ENCODE peak calls at places on chromosomes 16 and 17, in six cellular contexts. One of them, this sample, is unnamed.

GRCh38 chr16:82432261-82432660 is 194.5 kb upstream of the CDH13 start:
- DNase-seq in suprapubic skin: no peak
- DNase-seq in uterus: no peak
- DNase-seq in spleen: no peak
- DNase-seq in sigmoid colon: no peak
- DNase-seq in right lobe of liver: no peak
- DNase-seq in this sample: no peak

GRCh38 chr16:28098959-28099945 is 35.7 kb upstream of the GSG1L start:
- DNase-seq in suprapubic skin: peak; percentile 43
- DNase-seq in uterus: no peak
- DNase-seq in spleen: peak; percentile 53
- DNase-seq in sigmoid colon: no peak
- DNase-seq in right lobe of liver: no peak
- DNase-seq in this sample: no peak

GRCh38 chr17:6930754-6931153 is 65.1 kb upstream of the ALOX12 start:
- DNase-seq in suprapubic skin: no peak
- DNase-seq in uterus: no peak
- DNase-seq in spleen: no peak
- DNase-seq in sigmoid colon: no peak
- DNase-seq in right lobe of liver: no peak
- DNase-seq in this sample: no peak

GRCh38 chr16:19578378-19578851 is 22.9 kb downstream of the VPS35L start:
- DNase-seq in suprapubic skin: no peak
- DNase-seq in uterus: no peak
- DNase-seq in spleen: no peak
- DNase-seq in sigmoid colon: peak; percentile 78
- DNase-seq in right lobe of liver: no peak
- DNase-seq in this sample: no peak

GRCh38 chr17:12637015-12637414 is 28.7 kb upstream of the MYOCD start:
- DNase-seq in suprapubic skin: no peak
- DNase-seq in uterus: no peak
- DNase-seq in spleen: no peak
- DNase-seq in sigmoid colon: no peak
- DNase-seq in right lobe of liver: no peak
- DNase-seq in this sample: no peak

GRCh38 chr16:72422308-72422897 is 250.4 kb upstream of the PMFBP1 start:
- DNase-seq in suprapubic skin: no peak
- DNase-seq in uterus: no peak
- DNase-seq in spleen: no peak
- DNase-seq in sigmoid colon: no peak
- DNase-seq in right lobe of liver: no peak
- DNase-seq in this sample: no peak

GRCh38 chr16:67537270-67537635 is 8.6 kb downstream of the RIPOR1 start:
- DNase-seq in suprapubic skin: peak; percentile 86
- DNase-seq in uterus: peak; percentile 74
- DNase-seq in spleen: peak; percentile 94
- DNase-seq in sigmoid colon: peak; percentile 87
- DNase-seq in right lobe of liver: peak; percentile 74
- DNase-seq in this sample: peak; percentile 58

GRCh38 chr16:78780808-78781207 is 681.4 kb downstream of the WWOX start:
- DNase-seq in suprapubic skin: no peak
- DNase-seq in uterus: no peak
- DNase-seq in spleen: no peak
- DNase-seq in sigmoid colon: no peak
- DNase-seq in right lobe of liver: no peak
- DNase-seq in this sample: no peak

GRCh38 chr16:50393461-50394214 is 24.9 kb upstream of the BRD7 start:
- DNase-seq in suprapubic skin: no peak
- DNase-seq in uterus: no peak
- DNase-seq in spleen: no peak
- DNase-seq in sigmoid colon: no peak
- DNase-seq in right lobe of liver: no peak
- DNase-seq in this sample: no peak

GRCh38 chr17:75771334-75772281 is 6.6 kb upstream of the GALK1 start:
- DNase-seq in suprapubic skin: peak; percentile 54
- DNase-seq in uterus: no peak
- DNase-seq in spleen: peak; percentile 27
- DNase-seq in sigmoid colon: peak; percentile 68
- DNase-seq in right lobe of liver: peak; percentile 54
- DNase-seq in this sample: no peak

GRCh38 chr16:73414636-73415035 is 366.7 kb upstream of the ZFHX3 start:
- DNase-seq in suprapubic skin: no peak
- DNase-seq in uterus: no peak
- DNase-seq in spleen: no peak
- DNase-seq in sigmoid colon: no peak
- DNase-seq in right lobe of liver: no peak
- DNase-seq in this sample: no peak

GRCh38 chr16:12147681-12148479 is 171.3 kb downstream of the SNX29 start:
- DNase-seq in suprapubic skin: no peak
- DNase-seq in uterus: no peak
- DNase-seq in spleen: peak; percentile 44
- DNase-seq in sigmoid colon: no peak
- DNase-seq in right lobe of liver: no peak
- DNase-seq in this sample: no peak

GRCh38 chr17:1186923-1187771 is 7.4 kb upstream of the ABR start:
- DNase-seq in suprapubic skin: peak; percentile 90
- DNase-seq in uterus: peak; percentile 90
- DNase-seq in spleen: peak; percentile 96
- DNase-seq in sigmoid colon: peak; percentile 95
- DNase-seq in right lobe of liver: peak; percentile 88
- DNase-seq in this sample: peak; percentile 86

GRCh38 chr17:4549781-4550533 is 5.2 kb downstream of the MYBBP1A start:
- DNase-seq in suprapubic skin: no peak
- DNase-seq in uterus: no peak
- DNase-seq in spleen: peak; percentile 74
- DNase-seq in sigmoid colon: peak; percentile 62
- DNase-seq in right lobe of liver: no peak
- DNase-seq in this sample: no peak

GRCh38 chr17:63040816-63041215 is 74.8 kb downstream of the TANC2 start:
- DNase-seq in suprapubic skin: no peak
- DNase-seq in uterus: no peak
- DNase-seq in spleen: no peak
- DNase-seq in sigmoid colon: no peak
- DNase-seq in right lobe of liver: no peak
- DNase-seq in this sample: no peak

GRCh38 chr16:66516808-66517585 is 32.9 kb downstream of the TK2 start:
- DNase-seq in suprapubic skin: peak; percentile 98
- DNase-seq in uterus: peak; percentile 98
- DNase-seq in spleen: peak; percentile 98
- DNase-seq in sigmoid colon: peak; percentile 99
- DNase-seq in right lobe of liver: peak; percentile 98
- DNase-seq in this sample: peak; percentile 97
- TF ChIP-seq POLR2A in suprapubic skin: no peak
- TF ChIP-seq POLR2A in uterus: peak; percentile 54
- TF ChIP-seq POLR2A in spleen: peak; percentile 41
- TF ChIP-seq POLR2A in sigmoid colon: peak; percentile 24
- TF ChIP-seq POLR2A in right lobe of liver: peak; percentile 90
- TF ChIP-seq POLR2A in this sample: no peak

DNA sequence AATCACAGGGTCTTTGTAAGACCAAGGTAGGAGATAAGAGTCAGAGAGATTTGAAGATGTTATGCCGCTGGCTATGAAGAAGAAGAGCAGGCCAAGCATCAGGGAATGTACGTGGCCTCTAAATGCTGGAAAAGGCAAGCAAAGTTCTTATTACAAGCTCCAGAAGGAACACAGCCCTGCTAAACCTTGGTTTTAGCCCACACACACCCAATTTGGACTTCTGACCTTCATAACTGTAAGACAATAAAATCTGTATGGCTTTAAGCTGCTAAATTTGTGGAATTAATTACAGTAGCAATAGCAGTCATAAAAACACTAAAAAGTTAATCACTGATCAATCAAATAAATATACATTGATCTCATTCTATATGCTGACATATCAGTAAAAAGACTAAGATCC is 6.0 kb downstream of the TMEM170A start:
- DNase-seq in suprapubic skin: no peak
- DNase-seq in uterus: no peak
- DNase-seq in spleen: no peak
- DNase-seq in sigmoid colon: no peak
- DNase-seq in right lobe of liver: no peak
- DNase-seq in this sample: no peak
- H3K4me1 ChIP-seq in suprapubic skin: peaks cover 16% of the 10 kb centered on the region
- H3K4me1 ChIP-seq in uterus: no peaks in the 10 kb centered on the region
- H3K4me1 ChIP-seq in spleen: peaks cover 80% of the 10 kb centered on the region
- H3K4me1 ChIP-seq in sigmoid colon: peaks cover 24% of the 10 kb centered on the region
- H3K4me1 ChIP-seq in right lobe of liver: peaks cover 11% of the 10 kb centered on the region
- H3K4me1 ChIP-seq in this sample: peaks cover 25% of the 10 kb centered on the region

DNA sequence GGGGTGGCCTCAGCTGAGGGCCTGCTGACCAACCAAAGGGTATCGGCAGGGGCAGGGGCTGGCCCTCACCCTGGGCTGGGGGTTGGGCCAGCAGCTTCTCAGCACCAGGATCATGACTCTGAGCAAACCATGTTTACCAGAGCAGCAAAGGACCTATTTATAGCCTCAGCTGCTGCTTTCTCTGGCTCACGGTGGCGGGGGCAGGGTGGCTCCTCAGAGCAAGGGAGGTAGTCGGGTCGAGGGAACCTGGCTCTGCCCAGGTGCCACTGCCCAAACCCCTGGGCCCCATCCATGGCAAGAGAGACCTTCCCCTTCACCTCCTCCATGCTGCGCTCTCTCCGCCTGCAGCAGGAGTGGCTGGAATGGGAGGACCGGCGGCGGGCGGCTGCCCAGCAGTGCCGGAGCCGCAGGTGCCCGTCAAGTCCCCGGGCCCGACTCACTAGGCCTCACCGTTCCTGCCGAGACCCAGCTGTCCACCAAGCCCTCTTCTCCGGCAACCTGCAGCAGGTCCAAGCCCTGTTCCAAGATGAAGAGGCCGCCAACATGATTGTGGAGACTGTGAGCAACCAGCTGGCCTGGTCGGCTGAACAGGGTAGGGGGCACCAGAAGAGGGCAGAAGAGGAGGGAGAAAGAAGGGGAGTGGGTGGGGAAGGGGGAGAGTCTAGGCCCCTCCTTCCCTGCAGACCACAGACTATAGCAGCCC is at the start of gene ASB16:
- DNase-seq in suprapubic skin: no peak
- DNase-seq in uterus: no peak
- DNase-seq in spleen: no peak
- DNase-seq in sigmoid colon: no peak
- DNase-seq in right lobe of liver: no peak
- DNase-seq in this sample: peak; percentile 56
- TF ChIP-seq POLR2A in suprapubic skin: no peak
- TF ChIP-seq POLR2A in uterus: peak; percentile 19
- TF ChIP-seq POLR2A in spleen: no peak
- TF ChIP-seq POLR2A in sigmoid colon: no peak
- TF ChIP-seq POLR2A in right lobe of liver: no peak
- TF ChIP-seq POLR2A in this sample: no peak

DNA sequence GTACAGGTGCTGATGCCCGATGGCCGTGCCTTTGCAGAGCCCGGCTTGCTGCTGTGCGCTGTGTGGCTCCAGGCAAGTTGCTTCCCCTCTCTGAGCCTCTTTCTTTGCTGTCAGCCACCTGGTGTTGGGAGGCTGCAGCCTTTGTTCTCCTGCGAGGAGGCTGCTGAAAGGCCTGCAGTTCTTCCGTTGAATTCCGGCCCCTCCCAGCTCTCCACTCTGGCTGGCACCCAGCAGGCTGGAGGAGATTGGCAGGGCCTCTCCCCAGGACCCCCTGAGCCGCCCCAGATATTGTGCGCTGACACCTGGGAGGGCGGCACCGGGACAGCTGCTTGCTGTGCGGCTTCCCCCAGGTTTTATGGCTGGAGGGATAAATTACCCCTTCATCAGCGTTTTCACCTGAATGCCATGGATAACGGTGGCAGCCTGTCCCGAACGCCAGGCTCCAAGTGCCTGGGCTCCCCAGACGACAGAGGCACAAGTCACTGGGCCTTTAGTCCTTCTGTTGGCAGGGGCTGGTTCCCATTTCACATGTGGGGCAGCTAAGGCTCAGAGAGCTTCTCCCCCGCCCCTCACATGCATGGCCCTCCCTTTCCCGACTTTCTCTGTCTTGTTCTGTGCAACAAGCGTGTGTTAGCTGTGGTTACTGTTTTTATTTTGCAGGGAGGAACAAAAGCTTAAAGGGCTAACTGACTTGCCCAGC is 35.1 kb upstream of the GSE1 start:
- DNase-seq in suprapubic skin: no peak
- DNase-seq in uterus: no peak
- DNase-seq in spleen: no peak
- DNase-seq in sigmoid colon: no peak
- DNase-seq in right lobe of liver: no peak
- DNase-seq in this sample: no peak
- H3K4me1 ChIP-seq in suprapubic skin: peaks cover 65% of the 10 kb centered on the region
- H3K4me1 ChIP-seq in uterus: peaks cover 18% of the 10 kb centered on the region
- H3K4me1 ChIP-seq in spleen: peaks cover 100% of the 10 kb centered on the region
- H3K4me1 ChIP-seq in sigmoid colon: peaks cover 94% of the 10 kb centered on the region
- H3K4me1 ChIP-seq in right lobe of liver: peaks cover 28% of the 10 kb centered on the region
- H3K4me1 ChIP-seq in this sample: peaks cover 89% of the 10 kb centered on the region

DNA sequence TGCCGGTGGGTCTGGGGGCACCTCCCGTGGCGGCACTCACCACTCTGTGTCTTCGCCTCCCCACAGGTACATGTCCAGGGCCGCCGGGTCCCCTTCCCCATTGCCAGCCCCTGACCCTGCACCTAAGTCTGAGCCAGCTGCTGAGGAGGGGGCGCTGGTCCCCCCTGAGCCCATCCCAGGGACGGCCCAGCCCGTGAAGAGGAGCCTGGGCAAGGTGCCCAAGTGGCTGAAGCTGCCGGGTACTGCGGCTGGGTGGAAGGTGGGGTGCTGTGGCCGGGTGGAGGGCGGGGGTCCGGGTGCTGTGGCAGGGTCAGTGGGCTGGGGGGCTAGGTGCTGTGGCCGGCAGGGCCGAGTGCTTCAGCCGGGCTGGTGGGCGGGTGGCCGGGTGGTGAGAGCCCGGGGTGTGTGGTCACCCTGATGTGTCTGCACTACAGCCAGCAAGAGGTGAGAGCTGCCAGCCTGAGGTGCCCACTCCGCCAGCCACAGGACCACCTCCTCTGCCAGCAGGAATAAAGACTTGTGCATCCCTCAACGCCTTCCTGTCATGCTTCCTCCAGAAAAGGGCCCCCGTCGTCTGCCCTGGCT is 5.7 kb downstream of the CENPX start:
- DNase-seq in suprapubic skin: no peak
- DNase-seq in uterus: no peak
- DNase-seq in spleen: no peak
- DNase-seq in sigmoid colon: no peak
- DNase-seq in right lobe of liver: no peak
- DNase-seq in this sample: no peak
- TF ChIP-seq POLR2A in suprapubic skin: no peak
- TF ChIP-seq POLR2A in uterus: no peak
- TF ChIP-seq POLR2A in spleen: no peak
- TF ChIP-seq POLR2A in sigmoid colon: no peak
- TF ChIP-seq POLR2A in right lobe of liver: no peak
- TF ChIP-seq POLR2A in this sample: no peak

DNA sequence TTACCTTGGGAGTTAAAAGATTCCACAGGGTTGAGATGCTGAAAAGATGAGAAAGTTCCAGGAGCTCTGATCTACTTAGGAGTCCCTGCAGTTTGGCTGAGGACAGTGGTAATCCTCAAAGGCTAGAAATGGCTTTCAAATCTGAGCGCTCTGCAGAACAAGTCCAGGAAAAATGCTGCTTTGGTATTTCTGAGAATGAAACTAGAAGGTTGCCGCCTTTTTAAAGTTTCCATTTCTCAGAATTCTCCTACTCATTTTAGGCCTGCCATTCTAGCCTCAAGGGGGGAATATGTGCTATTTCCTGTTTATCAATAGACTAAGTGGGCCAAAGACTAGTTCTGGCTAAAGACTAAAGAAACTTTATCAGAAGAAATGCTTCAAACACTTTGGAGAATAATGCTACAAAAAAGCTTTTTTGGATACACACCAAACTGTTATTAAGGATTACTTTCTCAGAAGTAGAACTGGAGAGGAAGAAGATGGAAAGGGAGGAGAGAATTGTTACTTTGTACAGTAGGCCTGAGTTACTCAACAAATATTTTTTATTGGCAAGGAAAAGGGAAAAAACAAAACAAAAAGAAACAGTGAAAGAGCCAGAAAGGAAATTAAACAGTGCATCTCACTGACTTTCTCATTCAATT is at the start of gene SLFN12L:
- DNase-seq in suprapubic skin: no peak
- DNase-seq in uterus: no peak
- DNase-seq in spleen: no peak
- DNase-seq in sigmoid colon: no peak
- DNase-seq in right lobe of liver: no peak
- DNase-seq in this sample: no peak
- H3K4me1 ChIP-seq in suprapubic skin: peaks cover 14% of the 10 kb centered on the region
- H3K4me1 ChIP-seq in uterus: no peaks in the 10 kb centered on the region
- H3K4me1 ChIP-seq in spleen: peaks cover 75% of the 10 kb centered on the region
- H3K4me1 ChIP-seq in sigmoid colon: no peaks in the 10 kb centered on the region
- H3K4me1 ChIP-seq in right lobe of liver: peaks cover 24% of the 10 kb centered on the region
- H3K4me1 ChIP-seq in this sample: peaks cover 18% of the 10 kb centered on the region